ENCODE peak calls at places on chromosomes 7 and 10, in four cellular contexts. One of them, this sample, is unnamed.

GRCh38 chr10:29642996-29643395 is 8.2 kb upstream of the SVIL start:
- DNase-seq in activated gamma-delta T cell treated with anti-CD3 and anti-CD28 coated beads, Interleukin-2, amount 50 U/mL, for 16 hours: no peak
- DNase-seq in ELF-1: no peak
- DNase-seq in neuronal stem cell: no peak
- DNase-seq in this sample: no peak

GRCh38 chr7:72453436-72453835 is 41.3 kb upstream of the CALN1 start:
- DNase-seq in activated gamma-delta T cell treated with anti-CD3 and anti-CD28 coated beads, Interleukin-2, amount 50 U/mL, for 16 hours: no peak
- DNase-seq in ELF-1: no peak
- DNase-seq in neuronal stem cell: no peak
- DNase-seq in this sample: no peak

GRCh38 chr7:151351967-151352366 is 10.4 kb downstream of the NUB1 start:
- DNase-seq in activated gamma-delta T cell treated with anti-CD3 and anti-CD28 coated beads, Interleukin-2, amount 50 U/mL, for 16 hours: peak; percentile 29
- DNase-seq in ELF-1: no peak
- DNase-seq in neuronal stem cell: no peak
- DNase-seq in this sample: no peak

GRCh38 chr7:84271550-84271949 is 77.0 kb upstream of the SEMA3A start:
- DNase-seq in activated gamma-delta T cell treated with anti-CD3 and anti-CD28 coated beads, Interleukin-2, amount 50 U/mL, for 16 hours: no peak
- DNase-seq in ELF-1: no peak
- DNase-seq in neuronal stem cell: no peak
- DNase-seq in this sample: no peak

GRCh38 chr10:27998178-27998953 is 513 bp downstream of the ODAD2 start:
- DNase-seq in activated gamma-delta T cell treated with anti-CD3 and anti-CD28 coated beads, Interleukin-2, amount 50 U/mL, for 16 hours: no peak
- DNase-seq in ELF-1: peak; percentile 46
- DNase-seq in neuronal stem cell: peak; percentile 46
- DNase-seq in this sample: peak; percentile 73

GRCh38 chr7:25951414-25952276 is 200.4 kb upstream of the NFE2L3 start:
- DNase-seq in activated gamma-delta T cell treated with anti-CD3 and anti-CD28 coated beads, Interleukin-2, amount 50 U/mL, for 16 hours: no peak
- DNase-seq in ELF-1: peak; percentile 75
- DNase-seq in neuronal stem cell: peak; percentile 56
- DNase-seq in this sample: peak; percentile 8

GRCh38 chr7:27873981-27874957 is 134.3 kb downstream of the TAX1BP1 start:
- DNase-seq in activated gamma-delta T cell treated with anti-CD3 and anti-CD28 coated beads, Interleukin-2, amount 50 U/mL, for 16 hours: no peak
- DNase-seq in ELF-1: no peak
- DNase-seq in neuronal stem cell: no peak
- DNase-seq in this sample: no peak

GRCh38 chr7:151076863-151077704 is 3.5 kb downstream of the FASTK start:
- DNase-seq in activated gamma-delta T cell treated with anti-CD3 and anti-CD28 coated beads, Interleukin-2, amount 50 U/mL, for 16 hours: no peak
- DNase-seq in ELF-1: peak; percentile 66
- DNase-seq in neuronal stem cell: no peak
- DNase-seq in this sample: peak; percentile 46

GRCh38 chr10:132901351-132901750 is 41.0 kb downstream of the CFAP46 start:
- DNase-seq in activated gamma-delta T cell treated with anti-CD3 and anti-CD28 coated beads, Interleukin-2, amount 50 U/mL, for 16 hours: no peak
- DNase-seq in ELF-1: no peak
- DNase-seq in neuronal stem cell: no peak
- DNase-seq in this sample: no peak

GRCh38 chr7:32163141-32163806 is 93.1 kb upstream of the PDE1C start:
- DNase-seq in activated gamma-delta T cell treated with anti-CD3 and anti-CD28 coated beads, Interleukin-2, amount 50 U/mL, for 16 hours: no peak
- DNase-seq in ELF-1: peak; percentile 48
- DNase-seq in neuronal stem cell: no peak
- DNase-seq in this sample: no peak

GRCh38 chr10:86130737-86131475 is 235.7 kb downstream of the GRID1 start:
- DNase-seq in activated gamma-delta T cell treated with anti-CD3 and anti-CD28 coated beads, Interleukin-2, amount 50 U/mL, for 16 hours: no peak
- DNase-seq in ELF-1: no peak
- DNase-seq in neuronal stem cell: no peak
- DNase-seq in this sample: no peak

GRCh38 chr10:7561216-7561893 is 105.4 kb downstream of the ITIH5 start:
- DNase-seq in activated gamma-delta T cell treated with anti-CD3 and anti-CD28 coated beads, Interleukin-2, amount 50 U/mL, for 16 hours: no peak
- DNase-seq in ELF-1: peak; percentile 76
- DNase-seq in neuronal stem cell: no peak
- DNase-seq in this sample: peak; percentile 37

GRCh38 chr10:1829712-1830111 is 92.4 kb upstream of the ADARB2 start:
- DNase-seq in activated gamma-delta T cell treated with anti-CD3 and anti-CD28 coated beads, Interleukin-2, amount 50 U/mL, for 16 hours: no peak
- DNase-seq in ELF-1: no peak
- DNase-seq in neuronal stem cell: no peak
- DNase-seq in this sample: no peak

GRCh38 chr10:113058175-113058961 is 108.3 kb downstream of the TCF7L2 start:
- DNase-seq in activated gamma-delta T cell treated with anti-CD3 and anti-CD28 coated beads, Interleukin-2, amount 50 U/mL, for 16 hours: no peak
- DNase-seq in ELF-1: peak; percentile 71
- DNase-seq in neuronal stem cell: no peak
- DNase-seq in this sample: peak; percentile 74

GRCh38 chr7:80078159-80078731 is 56.4 kb upstream of the GNAI1 start:
- DNase-seq in activated gamma-delta T cell treated with anti-CD3 and anti-CD28 coated beads, Interleukin-2, amount 50 U/mL, for 16 hours: no peak
- DNase-seq in ELF-1: no peak
- DNase-seq in neuronal stem cell: no peak
- DNase-seq in this sample: no peak

GRCh38 chr7:142375710-142376313 is 118.0 kb upstream of the PRSS58 start:
- DNase-seq in activated gamma-delta T cell treated with anti-CD3 and anti-CD28 coated beads, Interleukin-2, amount 50 U/mL, for 16 hours: no peak
- DNase-seq in ELF-1: peak; percentile 92
- DNase-seq in neuronal stem cell: no peak
- DNase-seq in this sample: peak; percentile 59

GRCh38 chr10:117442521-117442920 is 67.3 kb upstream of the PDZD8 start:
- DNase-seq in activated gamma-delta T cell treated with anti-CD3 and anti-CD28 coated beads, Interleukin-2, amount 50 U/mL, for 16 hours: no peak
- DNase-seq in ELF-1: no peak
- DNase-seq in neuronal stem cell: no peak
- DNase-seq in this sample: no peak

GRCh38 chr10:3066317-3066931 is 924 bp upstream of the PFKP start:
- DNase-seq in activated gamma-delta T cell treated with anti-CD3 and anti-CD28 coated beads, Interleukin-2, amount 50 U/mL, for 16 hours: no peak
- DNase-seq in ELF-1: no peak
- DNase-seq in neuronal stem cell: no peak
- DNase-seq in this sample: peak; percentile 43

GRCh38 chr10:101629781-101630419 is 41.8 kb downstream of the DPCD start:
- DNase-seq in activated gamma-delta T cell treated with anti-CD3 and anti-CD28 coated beads, Interleukin-2, amount 50 U/mL, for 16 hours: no peak
- DNase-seq in ELF-1: no peak
- DNase-seq in neuronal stem cell: peak; percentile 69
- DNase-seq in this sample: peak; percentile 68

GRCh38 chr10:9814285-9814866 is 1203.3 kb upstream of the CELF2 start:
- DNase-seq in activated gamma-delta T cell treated with anti-CD3 and anti-CD28 coated beads, Interleukin-2, amount 50 U/mL, for 16 hours: no peak
- DNase-seq in ELF-1: no peak
- DNase-seq in neuronal stem cell: no peak
- DNase-seq in this sample: no peak

GRCh38 chr7:47354831-47355541 is 226.9 kb downstream of the TNS3 start:
- DNase-seq in activated gamma-delta T cell treated with anti-CD3 and anti-CD28 coated beads, Interleukin-2, amount 50 U/mL, for 16 hours: no peak
- DNase-seq in ELF-1: no peak
- DNase-seq in neuronal stem cell: no peak
- DNase-seq in this sample: no peak